ENCODE peak calls at places on chromosome 19, in nine cellular contexts. T is endodermal cell; Z is breast epithelium; W is CD8-positive, alpha-beta T cell; S is IMR-90; Q is hepatocyte; K is right lobe of liver; O is A549; E is Peyer's patch. H is an unnamed sample.

GRCh38 chr19:3570619-3571018 is 2.1 kb upstream of the HMG20B start:
- DNase-seq in T (no peak), Z (no peak), W (no peak), S (no peak), Q (no peak), K (no peak), O (no peak), E (no peak), H (no peak)

GRCh38 chr19:19337120-19337519 is 16.5 kb downstream of the MAU2 start:
- DNase-seq in T (no peak), Z (no peak), W (no peak), S (no peak), Q (no peak), K (no peak), O (no peak), E (no peak), H (no peak)

GRCh38 chr19:17385878-17386611 is 8.0 kb downstream of the CCDC194 start:
- DNase-seq in T (peak; percentile 92), Z (peak; percentile 59), W (peak; percentile 62), S (peak; percentile 30), Q (peak; percentile 78), K (peak; percentile 67), O (peak; percentile 53), E (peak; percentile 76), H (no peak)

GRCh38 chr19:11423804-11424318 is 4.7 kb upstream of the RGL3 start:
- DNase-seq in T (no peak), Z (no peak), W (no peak), S (no peak), Q (no peak), K (no peak), O (no peak), E (no peak), H (no peak)

GRCh38 chr19:21593008-21593427 is 87.6 kb downstream of the ZNF429 start:
- DNase-seq in T (no peak), Z (no peak), W (no peak), S (no peak), Q (no peak), K (no peak), O (no peak), E (no peak), H (no peak)

GRCh38 chr19:5285311-5285710 is 55.3 kb downstream of the PTPRS start:
- DNase-seq in T (no peak), Z (no peak), W (no peak), S (no peak), Q (no peak), K (no peak), O (no peak), E (no peak), H (no peak)

GRCh38 chr19:54805665-54806515 is 2.5 kb downstream of the KIR2DL4 start:
- DNase-seq in T (no peak), Z (no peak), W (no peak), S (no peak), Q (no peak), K (no peak), O (no peak), E (no peak), H (no peak)

GRCh38 chr19:611506-611869 is 21.8 kb downstream of the HCN2 start:
- DNase-seq in T (no peak), Z (no peak), W (peak; percentile 54), S (peak; percentile 96), Q (no peak), K (no peak), O (no peak), E (no peak), H (no peak)

GRCh38 chr19:45497791-45498190 is 452 bp upstream of the PPM1N start:
- DNase-seq in T (peak; percentile 73), Z (no peak), W (no peak), S (no peak), Q (no peak), K (no peak), O (no peak), E (no peak), H (no peak)

GRCh38 chr19:45498411-45499195 is at the start of gene PPM1N:
- DNase-seq in T (peak; percentile 83), Z (no peak), W (peak; percentile 72), S (peak; percentile 17), Q (peak; percentile 63), K (peak; percentile 45), O (no peak), E (peak; percentile 70), H (no peak)

GRCh38 chr19:45494261-45494916 is 2.5 kb downstream of the RTN2 start:
- DNase-seq in T (no peak), Z (no peak), W (no peak), S (no peak), Q (no peak), K (no peak), O (no peak), E (no peak), H (no peak)

GRCh38 chr19:45495178-45495577 is 1.7 kb downstream of the RTN2 start:
- DNase-seq in T (no peak), Z (no peak), W (no peak), S (no peak), Q (no peak), K (no peak), O (no peak), E (no peak), H (no peak)

DNA sequence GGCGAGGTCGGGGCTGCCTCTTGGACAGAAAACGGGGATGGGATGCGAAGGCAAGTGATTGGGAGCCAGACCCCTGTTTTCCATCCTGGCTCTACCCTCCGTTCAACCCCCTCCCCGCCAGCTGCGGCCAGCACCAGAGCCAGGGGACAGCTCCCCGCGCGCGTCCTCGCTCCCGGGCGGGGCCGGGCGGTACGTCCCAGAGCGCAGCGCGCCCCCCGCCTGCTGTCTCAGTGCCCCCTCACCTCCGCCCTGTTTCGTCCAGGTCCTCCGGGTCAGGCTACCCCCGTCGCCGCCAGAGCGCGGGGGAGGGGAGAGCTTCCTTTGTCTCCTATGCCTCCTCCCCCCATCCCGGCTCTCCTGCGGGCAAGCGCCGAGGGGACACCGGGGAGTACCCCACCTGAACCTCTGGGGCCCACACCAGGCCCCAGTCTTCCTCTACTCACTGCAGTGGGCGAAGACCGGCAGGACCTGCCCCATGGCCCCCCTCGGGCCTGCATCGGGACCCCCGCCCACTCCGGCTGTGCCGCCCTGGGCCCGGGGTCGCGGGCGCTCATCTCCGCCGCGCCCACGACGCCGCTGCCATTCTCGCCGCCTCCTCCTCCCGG is 396 bp downstream of the RTN2 start:
- DNase-seq in T (peak; percentile 92), Z (no peak), W (peak; percentile 53), S (no peak), Q (peak; percentile 80), K (peak; percentile 64), O (no peak), E (peak; percentile 61), H (no peak)
- H3K4me3 ChIP-seq in T (peak overlapping the region; percentile 85), Z (peak overlapping the region; percentile 76), W (peak overlapping the region; percentile 75), S (peak overlapping the region; percentile 61), Q (peak overlapping the region; percentile 68), K (peak overlapping the region; percentile 56), O (peak overlapping the region; percentile 75), E (peak overlapping the region; percentile 42), H (peak overlapping the region; percentile 79)

DNA sequence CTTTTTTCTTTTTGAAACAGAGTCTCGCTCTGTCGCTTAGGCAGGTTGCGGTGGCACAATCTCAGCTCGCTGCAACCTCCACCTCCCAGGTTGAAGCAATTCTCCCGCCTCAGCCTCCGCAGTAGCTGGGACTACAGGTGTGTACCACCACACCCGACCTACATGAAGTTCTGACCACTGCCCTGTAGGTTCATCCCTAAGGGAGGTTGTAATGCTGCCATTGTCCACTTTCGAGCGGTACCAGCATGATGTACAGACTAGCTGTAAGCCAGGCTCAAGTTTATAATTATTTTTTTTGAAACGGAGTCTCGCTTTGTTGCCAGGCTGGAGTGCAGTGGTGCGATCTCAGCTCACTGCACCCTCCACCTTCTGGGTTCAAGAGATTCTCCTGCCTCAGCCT is 11.6 kb upstream of the COX7A1 start:
- DNase-seq in T (no peak), Z (no peak), W (no peak), S (no peak), Q (no peak), K (no peak), O (no peak), E (no peak), H (no peak)
- H3K27ac ChIP-seq in T (no peak overlapping the region), Z (no peak overlapping the region), W (no peak overlapping the region), S (no peak overlapping the region), Q (no peak overlapping the region), K (no peak overlapping the region), O (no peak overlapping the region), E (no peak overlapping the region), H (no peak overlapping the region)

GRCh38 chr19:29769997-29770396 is 41.8 kb upstream of the CCNE1 start:
- DNase-seq in T (no peak), Z (no peak), W (no peak), S (no peak), Q (no peak), K (no peak), O (no peak), E (no peak), H (no peak)

GRCh38 chr19:29773141-29773540 is 38.6 kb upstream of the CCNE1 start:
- DNase-seq in T (no peak), Z (no peak), W (no peak), S (no peak), Q (no peak), K (no peak), O (no peak), E (no peak), H (no peak)

GRCh38 chr19:29770653-29771052 is 41.1 kb upstream of the CCNE1 start:
- DNase-seq in T (no peak), Z (no peak), W (no peak), S (no peak), Q (no peak), K (no peak), O (no peak), E (no peak), H (no peak)

GRCh38 chr19:29772696-29773095 is 39.1 kb upstream of the CCNE1 start:
- DNase-seq in T (no peak), Z (no peak), W (no peak), S (no peak), Q (no peak), K (no peak), O (no peak), E (no peak), H (no peak)

DNA sequence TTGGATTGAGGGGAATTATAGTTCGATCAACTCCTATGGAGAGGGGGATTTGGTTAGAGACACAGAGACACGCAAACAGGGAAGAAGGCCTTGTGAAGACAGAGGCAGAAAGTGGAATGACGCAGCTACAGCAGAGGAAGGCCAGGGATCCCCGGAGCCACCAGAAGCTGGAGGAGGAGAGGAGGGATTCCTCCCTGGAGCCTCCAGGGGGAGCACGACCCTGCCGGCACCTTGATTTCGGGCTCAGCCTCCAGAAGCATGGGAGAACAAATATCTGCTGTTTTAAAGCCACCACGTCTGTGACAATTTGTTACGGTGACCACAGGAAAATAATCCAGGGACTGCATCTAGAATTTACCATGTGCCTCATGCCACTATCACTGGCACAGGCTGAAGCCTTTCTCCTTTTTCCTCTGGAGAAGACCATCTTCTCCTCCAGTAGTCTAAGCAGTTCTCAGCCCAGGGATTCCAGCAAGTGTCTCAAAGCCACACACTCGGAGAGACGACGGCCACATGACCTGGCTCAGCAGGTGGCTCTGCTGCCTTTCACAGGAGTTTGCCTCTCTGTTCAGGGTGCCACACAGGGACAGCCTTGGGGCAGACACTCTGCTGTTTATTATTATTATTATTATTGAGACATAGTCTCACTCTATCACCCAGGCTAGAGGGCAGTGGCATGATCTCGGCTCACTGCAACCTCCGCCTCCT is 39.9 kb upstream of the CCNE1 start:
- DNase-seq in T (peak; percentile 92), Z (no peak), W (peak; percentile 31), S (peak; percentile 37), Q (peak; percentile 85), K (peak; percentile 52), O (peak; percentile 97), E (peak; percentile 59), H (no peak)
- TF ChIP-seq CTCF in T (peak; percentile 88), Z (peak; percentile 42), W (peak; percentile 34), S (peak; percentile 70), Q (peak; percentile 79), K (peak; percentile 74), O (peak; percentile 89), E (no peak), H (peak; percentile 37)

DNA sequence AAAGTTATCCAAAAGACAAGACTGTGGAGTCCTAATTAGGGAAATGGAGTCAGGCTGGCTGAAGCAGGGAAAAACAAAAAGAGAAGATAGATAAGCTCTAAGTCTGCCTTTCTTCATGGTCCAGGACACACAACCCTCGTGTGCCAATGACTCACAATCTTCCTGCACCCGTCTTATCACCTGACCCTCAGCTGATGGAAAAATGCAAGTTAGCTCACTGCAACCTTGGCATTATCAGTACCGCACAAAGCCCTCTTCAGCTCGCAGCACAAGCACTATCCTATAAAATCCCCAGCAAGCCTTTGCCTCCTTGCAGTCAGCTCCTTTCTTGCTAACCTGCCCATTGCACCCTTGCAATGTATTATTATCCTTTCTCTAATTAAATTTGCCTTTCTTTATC is 4.3 kb downstream of the OR7A5 start:
- DNase-seq in T (no peak), Z (no peak), W (no peak), S (no peak), Q (no peak), K (no peak), O (no peak), E (no peak), H (no peak)
- H3K4me3 ChIP-seq in T (no peak overlapping the region), Z (no peak overlapping the region), W (no peak overlapping the region), S (no peak overlapping the region), Q (no peak overlapping the region), K (no peak overlapping the region), O (no peak overlapping the region), E (no peak overlapping the region), H (no peak overlapping the region)